ENCODE peak calls at places on chromosomes 6 and 20, in eight cellular contexts. One of them, this sample, is unnamed.

GRCh38 chr20:35443003-35443402 is 5.0 kb upstream of the GDF5 start:
- DNase-seq in activated T-cell treated with anti-CD3 and anti-CD28 coated beads for 24 hours: no peak
- DNase-seq in anterior cingulate cortex: no peak
- DNase-seq in G401: no peak
- DNase-seq in adrenal gland: no peak
- DNase-seq in fibroblast of lung: peak
- DNase-seq in ecto neural progenitor cell: no peak
- DNase-seq in astrocyte of the spinal cord: peak
- DNase-seq in this sample: peak

GRCh38 chr6:30100585-30101422 is 12.1 kb downstream of the TRIM31 start:
- DNase-seq in activated T-cell treated with anti-CD3 and anti-CD28 coated beads for 24 hours: no peak
- DNase-seq in anterior cingulate cortex: no peak
- DNase-seq in G401: peak
- DNase-seq in adrenal gland: peak
- DNase-seq in fibroblast of lung: no peak
- DNase-seq in ecto neural progenitor cell: peak
- DNase-seq in astrocyte of the spinal cord: no peak
- DNase-seq in this sample: no peak

GRCh38 chr6:33958208-33958862 is 154.5 kb upstream of the MLN start:
- DNase-seq in activated T-cell treated with anti-CD3 and anti-CD28 coated beads for 24 hours: no peak
- DNase-seq in anterior cingulate cortex: no peak
- DNase-seq in G401: peak
- DNase-seq in adrenal gland: no peak
- DNase-seq in fibroblast of lung: no peak
- DNase-seq in ecto neural progenitor cell: no peak
- DNase-seq in astrocyte of the spinal cord: no peak
- DNase-seq in this sample: no peak

GRCh38 chr6:32944265-32944664 is 3.4 kb upstream of the HLA-DMB start:
- DNase-seq in activated T-cell treated with anti-CD3 and anti-CD28 coated beads for 24 hours: no peak
- DNase-seq in anterior cingulate cortex: no peak
- DNase-seq in G401: no peak
- DNase-seq in adrenal gland: no peak
- DNase-seq in fibroblast of lung: no peak
- DNase-seq in ecto neural progenitor cell: no peak
- DNase-seq in astrocyte of the spinal cord: no peak
- DNase-seq in this sample: no peak

GRCh38 chr6:146100776-146101175 is 71.9 kb downstream of the GRM1 start:
- DNase-seq in activated T-cell treated with anti-CD3 and anti-CD28 coated beads for 24 hours: no peak
- DNase-seq in anterior cingulate cortex: no peak
- DNase-seq in G401: no peak
- DNase-seq in adrenal gland: no peak
- DNase-seq in fibroblast of lung: no peak
- DNase-seq in ecto neural progenitor cell: no peak
- DNase-seq in astrocyte of the spinal cord: no peak
- DNase-seq in this sample: no peak

GRCh38 chr6:144415014-144415413 is 129.9 kb downstream of the UTRN start:
- DNase-seq in activated T-cell treated with anti-CD3 and anti-CD28 coated beads for 24 hours: no peak
- DNase-seq in anterior cingulate cortex: no peak
- DNase-seq in G401: no peak
- DNase-seq in adrenal gland: no peak
- DNase-seq in fibroblast of lung: peak
- DNase-seq in ecto neural progenitor cell: no peak
- DNase-seq in astrocyte of the spinal cord: peak
- DNase-seq in this sample: peak

GRCh38 chr6:52503344-52503747 is 73.5 kb downstream of the TRAM2 start:
- DNase-seq in activated T-cell treated with anti-CD3 and anti-CD28 coated beads for 24 hours: no peak
- DNase-seq in anterior cingulate cortex: no peak
- DNase-seq in G401: no peak
- DNase-seq in adrenal gland: no peak
- DNase-seq in fibroblast of lung: no peak
- DNase-seq in ecto neural progenitor cell: peak
- DNase-seq in astrocyte of the spinal cord: peak
- DNase-seq in this sample: peak

GRCh38 chr20:48603116-48603818 is 224.5 kb downstream of the PREX1 start:
- DNase-seq in activated T-cell treated with anti-CD3 and anti-CD28 coated beads for 24 hours: no peak
- DNase-seq in anterior cingulate cortex: no peak
- DNase-seq in G401: no peak
- DNase-seq in adrenal gland: no peak
- DNase-seq in fibroblast of lung: no peak
- DNase-seq in ecto neural progenitor cell: peak
- DNase-seq in astrocyte of the spinal cord: no peak
- DNase-seq in this sample: no peak

GRCh38 chr6:34705241-34705640 is 8.7 kb upstream of the ILRUN start:
- DNase-seq in activated T-cell treated with anti-CD3 and anti-CD28 coated beads for 24 hours: no peak
- DNase-seq in anterior cingulate cortex: no peak
- DNase-seq in G401: no peak
- DNase-seq in adrenal gland: no peak
- DNase-seq in fibroblast of lung: peak
- DNase-seq in ecto neural progenitor cell: no peak
- DNase-seq in astrocyte of the spinal cord: no peak
- DNase-seq in this sample: no peak

GRCh38 chr6:44920952-44921491 is 407.1 kb upstream of the RUNX2 start:
- DNase-seq in activated T-cell treated with anti-CD3 and anti-CD28 coated beads for 24 hours: no peak
- DNase-seq in anterior cingulate cortex: no peak
- DNase-seq in G401: no peak
- DNase-seq in adrenal gland: no peak
- DNase-seq in fibroblast of lung: no peak
- DNase-seq in ecto neural progenitor cell: no peak
- DNase-seq in astrocyte of the spinal cord: peak
- DNase-seq in this sample: no peak

GRCh38 chr6:8905647-8906231 is 470.4 kb upstream of the SLC35B3 start:
- DNase-seq in activated T-cell treated with anti-CD3 and anti-CD28 coated beads for 24 hours: no peak
- DNase-seq in anterior cingulate cortex: no peak
- DNase-seq in G401: no peak
- DNase-seq in adrenal gland: no peak
- DNase-seq in fibroblast of lung: no peak
- DNase-seq in ecto neural progenitor cell: no peak
- DNase-seq in astrocyte of the spinal cord: no peak
- DNase-seq in this sample: no peak

GRCh38 chr20:48827880-48828733 is at the start of gene PREX1:
- DNase-seq in activated T-cell treated with anti-CD3 and anti-CD28 coated beads for 24 hours: peak
- DNase-seq in anterior cingulate cortex: peak
- DNase-seq in G401: no peak
- DNase-seq in adrenal gland: peak
- DNase-seq in fibroblast of lung: peak
- DNase-seq in ecto neural progenitor cell: peak
- DNase-seq in astrocyte of the spinal cord: peak
- DNase-seq in this sample: peak

GRCh38 chr6:38177885-38178583 is 358.5 kb downstream of the ZFAND3 start:
- DNase-seq in activated T-cell treated with anti-CD3 and anti-CD28 coated beads for 24 hours: no peak
- DNase-seq in anterior cingulate cortex: no peak
- DNase-seq in G401: no peak
- DNase-seq in adrenal gland: peak
- DNase-seq in fibroblast of lung: no peak
- DNase-seq in ecto neural progenitor cell: no peak
- DNase-seq in astrocyte of the spinal cord: no peak
- DNase-seq in this sample: no peak

GRCh38 chr6:148776321-148776966 is 29.6 kb downstream of the UST start:
- DNase-seq in activated T-cell treated with anti-CD3 and anti-CD28 coated beads for 24 hours: no peak
- DNase-seq in anterior cingulate cortex: no peak
- DNase-seq in G401: no peak
- DNase-seq in adrenal gland: no peak
- DNase-seq in fibroblast of lung: peak
- DNase-seq in ecto neural progenitor cell: no peak
- DNase-seq in astrocyte of the spinal cord: peak
- DNase-seq in this sample: peak

GRCh38 chr20:35515341-35515740 is 14.1 kb downstream of the C20orf173 start:
- DNase-seq in activated T-cell treated with anti-CD3 and anti-CD28 coated beads for 24 hours: no peak
- DNase-seq in anterior cingulate cortex: no peak
- DNase-seq in G401: no peak
- DNase-seq in adrenal gland: no peak
- DNase-seq in fibroblast of lung: no peak
- DNase-seq in ecto neural progenitor cell: no peak
- DNase-seq in astrocyte of the spinal cord: no peak
- DNase-seq in this sample: no peak

GRCh38 chr20:10658876-10659632 is 14.7 kb downstream of the JAG1 start:
- DNase-seq in activated T-cell treated with anti-CD3 and anti-CD28 coated beads for 24 hours: no peak
- DNase-seq in anterior cingulate cortex: no peak
- DNase-seq in G401: no peak
- DNase-seq in adrenal gland: peak
- DNase-seq in fibroblast of lung: no peak
- DNase-seq in ecto neural progenitor cell: no peak
- DNase-seq in astrocyte of the spinal cord: no peak
- DNase-seq in this sample: no peak

GRCh38 chr6:90249044-90249443 is 47.6 kb downstream of the BACH2 start:
- DNase-seq in activated T-cell treated with anti-CD3 and anti-CD28 coated beads for 24 hours: no peak
- DNase-seq in anterior cingulate cortex: no peak
- DNase-seq in G401: no peak
- DNase-seq in adrenal gland: no peak
- DNase-seq in fibroblast of lung: no peak
- DNase-seq in ecto neural progenitor cell: no peak
- DNase-seq in astrocyte of the spinal cord: no peak
- DNase-seq in this sample: no peak

GRCh38 chr6:35082733-35083403 is 58.3 kb downstream of the TCP11 start:
- DNase-seq in activated T-cell treated with anti-CD3 and anti-CD28 coated beads for 24 hours: no peak
- DNase-seq in anterior cingulate cortex: no peak
- DNase-seq in G401: no peak
- DNase-seq in adrenal gland: peak
- DNase-seq in fibroblast of lung: no peak
- DNase-seq in ecto neural progenitor cell: no peak
- DNase-seq in astrocyte of the spinal cord: peak
- DNase-seq in this sample: no peak

GRCh38 chr6:145947108-145947507 is 17.1 kb downstream of the SHPRH start:
- DNase-seq in activated T-cell treated with anti-CD3 and anti-CD28 coated beads for 24 hours: no peak
- DNase-seq in anterior cingulate cortex: no peak
- DNase-seq in G401: peak
- DNase-seq in adrenal gland: no peak
- DNase-seq in fibroblast of lung: peak
- DNase-seq in ecto neural progenitor cell: no peak
- DNase-seq in astrocyte of the spinal cord: no peak
- DNase-seq in this sample: no peak

GRCh38 chr20:62749851-62750445 is 41.3 kb downstream of the NTSR1 start:
- DNase-seq in activated T-cell treated with anti-CD3 and anti-CD28 coated beads for 24 hours: no peak
- DNase-seq in anterior cingulate cortex: no peak
- DNase-seq in G401: no peak
- DNase-seq in adrenal gland: no peak
- DNase-seq in fibroblast of lung: no peak
- DNase-seq in ecto neural progenitor cell: no peak
- DNase-seq in astrocyte of the spinal cord: no peak
- DNase-seq in this sample: no peak

GRCh38 chr20:38046572-38046971 is 13.0 kb downstream of the RPRD1B start:
- DNase-seq in activated T-cell treated with anti-CD3 and anti-CD28 coated beads for 24 hours: no peak
- DNase-seq in anterior cingulate cortex: no peak
- DNase-seq in G401: no peak
- DNase-seq in adrenal gland: no peak
- DNase-seq in fibroblast of lung: no peak
- DNase-seq in ecto neural progenitor cell: no peak
- DNase-seq in astrocyte of the spinal cord: no peak
- DNase-seq in this sample: no peak

GRCh38 chr6:153568601-153569000 is 437.5 kb upstream of the RGS17 start:
- DNase-seq in activated T-cell treated with anti-CD3 and anti-CD28 coated beads for 24 hours: no peak
- DNase-seq in anterior cingulate cortex: no peak
- DNase-seq in G401: no peak
- DNase-seq in adrenal gland: no peak
- DNase-seq in fibroblast of lung: peak
- DNase-seq in ecto neural progenitor cell: no peak
- DNase-seq in astrocyte of the spinal cord: peak
- DNase-seq in this sample: peak

GRCh38 chr20:1420066-1420465 is 27.2 kb upstream of the FKBP1A start:
- DNase-seq in activated T-cell treated with anti-CD3 and anti-CD28 coated beads for 24 hours: no peak
- DNase-seq in anterior cingulate cortex: no peak
- DNase-seq in G401: no peak
- DNase-seq in adrenal gland: no peak
- DNase-seq in fibroblast of lung: no peak
- DNase-seq in ecto neural progenitor cell: no peak
- DNase-seq in astrocyte of the spinal cord: no peak
- DNase-seq in this sample: peak

GRCh38 chr6:127392301-127392700 is 48.9 kb upstream of the ECHDC1 start:
- DNase-seq in activated T-cell treated with anti-CD3 and anti-CD28 coated beads for 24 hours: no peak
- DNase-seq in anterior cingulate cortex: no peak
- DNase-seq in G401: no peak
- DNase-seq in adrenal gland: no peak
- DNase-seq in fibroblast of lung: no peak
- DNase-seq in ecto neural progenitor cell: no peak
- DNase-seq in astrocyte of the spinal cord: no peak
- DNase-seq in this sample: no peak

GRCh38 chr20:36101201-36101600 is 53.3 kb upstream of the EPB41L1 start:
- DNase-seq in activated T-cell treated with anti-CD3 and anti-CD28 coated beads for 24 hours: no peak
- DNase-seq in anterior cingulate cortex: no peak
- DNase-seq in G401: no peak
- DNase-seq in adrenal gland: no peak
- DNase-seq in fibroblast of lung: no peak
- DNase-seq in ecto neural progenitor cell: peak
- DNase-seq in astrocyte of the spinal cord: no peak
- DNase-seq in this sample: no peak

GRCh38 chr6:143399176-143399575 is 51.3 kb downstream of the ADAT2 start:
- DNase-seq in activated T-cell treated with anti-CD3 and anti-CD28 coated beads for 24 hours: no peak
- DNase-seq in anterior cingulate cortex: no peak
- DNase-seq in G401: no peak
- DNase-seq in adrenal gland: no peak
- DNase-seq in fibroblast of lung: no peak
- DNase-seq in ecto neural progenitor cell: no peak
- DNase-seq in astrocyte of the spinal cord: no peak
- DNase-seq in this sample: no peak

GRCh38 chr6:22350109-22350508 is 53.3 kb upstream of the PRL start:
- DNase-seq in activated T-cell treated with anti-CD3 and anti-CD28 coated beads for 24 hours: no peak
- DNase-seq in anterior cingulate cortex: no peak
- DNase-seq in G401: no peak
- DNase-seq in adrenal gland: no peak
- DNase-seq in fibroblast of lung: peak
- DNase-seq in ecto neural progenitor cell: no peak
- DNase-seq in astrocyte of the spinal cord: no peak
- DNase-seq in this sample: peak

This sample was measured in mesenchymal stem cell.